ENCODE peak calls at places on chromosomes 3 and 15, in ten cellular contexts. O is ovary; W is heart left ventricle; H is right cardiac atrium; U is adrenal gland; V is OCI-LY7; L is effector memory CD4-positive, alpha-beta T cell; X is sigmoid colon; S is cardiac muscle cell; I is HCT116. M is an unnamed sample.

GRCh38 chr3:12194669-12195161 is 36.0 kb upstream of the TIMP4 start:
- DNase-seq in W (no peak), X (no peak), U (no peak), S (no peak), H (no peak), L (no peak), I (peak; percentile 86), O (no peak), V (peak; percentile 39), M (no peak)

GRCh38 chr15:24898715-24899278 is 56.0 kb upstream of the SNRPN start:
- DNase-seq in H (no peak), U (no peak), X (no peak), S (peak; percentile 7), I (no peak), W (no peak), L (no peak), O (no peak), V (no peak), M (no peak)

GRCh38 chr3:45148921-45149320 is 2.7 kb upstream of the CDCP1 start:
- DNase-seq in I (no peak), S (no peak), V (no peak), X (no peak), L (no peak), W (no peak), O (no peak), H (no peak), U (no peak), M (no peak)

GRCh38 chr3:129892857-129893615 is 475 bp downstream of the TMCC1 start:
- DNase-seq in H (peak; percentile 90), X (peak; percentile 79), U (no peak), W (peak; percentile 87), L (no peak), O (no peak), S (peak; percentile 83), V (peak; percentile 80), I (no peak), M (peak; percentile 92)

GRCh38 chr3:139309880-139310279 is 33.9 kb upstream of the MRPS22 start:
- DNase-seq in I (no peak), V (no peak), W (no peak), O (no peak), X (no peak), L (no peak), H (no peak), U (peak; percentile 59), S (no peak), M (no peak)

GRCh38 chr3:4743371-4743770 is 235.9 kb upstream of the BHLHE40 start:
- DNase-seq in W (no peak), I (no peak), X (no peak), L (no peak), U (no peak), H (no peak), V (no peak), O (no peak), S (no peak), M (no peak)

GRCh38 chr3:149936812-149937230 is 33.9 kb downstream of the PFN2 start:
- DNase-seq in U (peak; percentile 57), X (no peak), H (no peak), W (peak; percentile 58), V (peak; percentile 39), L (peak; percentile 1), S (peak; percentile 58), O (no peak), I (peak; percentile 31), M (no peak)

GRCh38 chr3:42852443-42852842 is 23.2 kb downstream of the CYP8B1 start:
- DNase-seq in U (peak; percentile 42), H (no peak), I (no peak), S (no peak), W (no peak), O (no peak), X (no peak), V (no peak), L (no peak), M (no peak)

GRCh38 chr3:195543642-195544536 is 764 bp upstream of the PPP1R2 start:
- DNase-seq in O (peak; percentile 61), S (no peak), V (no peak), X (no peak), U (no peak), L (no peak), W (no peak), I (no peak), H (peak; percentile 73), M (no peak)

GRCh38 chr3:195542261-195542660 is 864 bp downstream of the PPP1R2 start:
- DNase-seq in S (no peak), V (peak; percentile 75), I (no peak), U (no peak), L (no peak), W (no peak), O (no peak), H (no peak), X (no peak), M (no peak)

GRCh38 chr3:195546130-195546560 is 3.0 kb upstream of the PPP1R2 start:
- DNase-seq in O (peak; percentile 46), W (no peak), I (peak; percentile 86), X (peak; percentile 86), U (peak; percentile 96), L (peak; percentile 19), S (no peak), H (no peak), V (no peak), M (no peak)

GRCh38 chr3:195542691-195543641 is at the start of gene PPP1R2:
- DNase-seq in U (peak; percentile 95), O (peak; percentile 96), L (peak; percentile 89), S (peak; percentile 97), X (peak; percentile 96), W (peak; percentile 96), V (peak; percentile 95), I (peak; percentile 83), H (peak; percentile 97), M (peak; percentile 97)

GRCh38 chr3:195544634-195545033 is 1.5 kb upstream of the PPP1R2 start:
- DNase-seq in V (no peak), L (no peak), S (no peak), U (peak; percentile 6), W (no peak), O (peak; percentile 42), X (peak; percentile 70), I (no peak), H (peak; percentile 79), M (no peak)
- H3K4me1 ChIP-seq in V (peaks cover 43% of the 10 kb centered on the region), L (peaks cover 57% of the 10 kb centered on the region), S (peaks cover 18% of the 10 kb centered on the region), U (peaks cover 12% of the 10 kb centered on the region), W (peaks cover 52% of the 10 kb centered on the region), O (peaks cover 10% of the 10 kb centered on the region), X (peaks cover 56% of the 10 kb centered on the region), I (peaks cover 25% of the 10 kb centered on the region), H (peaks cover 7% of the 10 kb centered on the region), M (peaks cover 5% of the 10 kb centered on the region)

DNA sequence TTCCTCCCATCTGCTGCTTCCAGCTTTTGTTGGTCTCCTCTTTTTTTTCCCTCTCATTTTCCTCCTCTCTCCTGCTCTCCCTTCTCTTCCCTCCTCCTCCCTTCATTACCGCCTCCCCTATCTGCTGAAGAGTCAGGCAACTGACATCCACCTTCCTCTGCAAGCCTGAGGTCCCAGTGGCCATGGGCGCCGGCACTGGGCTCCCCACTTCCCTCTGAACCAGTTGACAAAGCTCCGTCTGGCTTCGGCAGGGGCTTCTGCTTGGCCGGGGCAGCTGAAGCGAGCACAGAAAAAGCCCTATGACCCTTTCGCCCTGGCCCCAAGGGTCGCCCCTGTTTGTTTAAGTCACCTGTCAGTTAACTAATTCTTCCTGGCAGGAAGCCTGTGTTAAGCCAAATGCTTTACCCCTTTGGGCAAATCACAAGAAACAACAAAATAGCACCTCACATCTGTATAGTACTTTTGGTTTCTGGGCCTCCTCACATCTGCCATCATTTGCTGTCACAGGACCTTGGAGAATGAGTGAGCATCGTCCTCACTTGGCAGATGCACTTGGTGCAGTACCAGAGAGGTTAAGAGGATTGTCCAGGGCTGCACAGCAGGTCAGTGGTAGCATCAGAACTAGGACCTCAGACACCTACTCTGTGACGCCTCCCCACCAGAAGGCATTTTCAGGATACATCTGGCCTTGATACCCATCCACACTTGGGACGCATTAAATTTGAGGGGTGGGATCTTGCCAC is 27.7 kb downstream of the ITGA11 start:
- DNase-seq in H (no peak), V (no peak), X (peak; percentile 37), O (peak; percentile 24), W (no peak), I (no peak), S (no peak), U (no peak), L (no peak), M (no peak)
- H3K27ac ChIP-seq in H (no peak overlapping the region), V (no peak overlapping the region), X (no peak overlapping the region), O (no peak overlapping the region), W (no peak overlapping the region), I (no peak overlapping the region), S (no peak overlapping the region), U (no peak overlapping the region), L (no peak overlapping the region), M (no peak overlapping the region)

GRCh38 chr3:157156844-157157635 is 2.9 kb downstream of the CCNL1 start:
- DNase-seq in S (no peak), I (no peak), O (no peak), V (no peak), X (no peak), H (no peak), U (no peak), L (no peak), W (no peak), M (no peak)
- H3K4me3 ChIP-seq in S (peak overlapping the region; percentile 93), I (no peak overlapping the region), O (no peak overlapping the region), V (peak overlapping the region; percentile 88), X (no peak overlapping the region), H (peak overlapping the region; percentile 95), U (no peak overlapping the region), L (peak overlapping the region; percentile 99), W (peak overlapping the region; percentile 90), M (peak overlapping the region; percentile 7)

GRCh38 chr3:127000792-127001191 is 17.9 kb downstream of the PLXNA1 start:
- DNase-seq in I (no peak), X (no peak), L (no peak), U (no peak), W (no peak), H (no peak), S (no peak), V (no peak), O (no peak), M (no peak)

GRCh38 chr3:126998320-126998719 is 15.4 kb downstream of the PLXNA1 start:
- DNase-seq in S (no peak), W (no peak), L (no peak), O (no peak), I (no peak), H (no peak), V (no peak), U (no peak), X (no peak), M (no peak)

GRCh38 chr3:126998728-126999127 is 15.8 kb downstream of the PLXNA1 start:
- DNase-seq in H (no peak), U (no peak), W (no peak), X (no peak), L (no peak), V (no peak), O (no peak), I (no peak), S (no peak), M (no peak)

GRCh38 chr3:127000128-127000527 is 17.2 kb downstream of the PLXNA1 start:
- DNase-seq in I (no peak), U (no peak), H (no peak), V (no peak), W (no peak), L (no peak), X (no peak), S (no peak), O (no peak), M (no peak)

DNA sequence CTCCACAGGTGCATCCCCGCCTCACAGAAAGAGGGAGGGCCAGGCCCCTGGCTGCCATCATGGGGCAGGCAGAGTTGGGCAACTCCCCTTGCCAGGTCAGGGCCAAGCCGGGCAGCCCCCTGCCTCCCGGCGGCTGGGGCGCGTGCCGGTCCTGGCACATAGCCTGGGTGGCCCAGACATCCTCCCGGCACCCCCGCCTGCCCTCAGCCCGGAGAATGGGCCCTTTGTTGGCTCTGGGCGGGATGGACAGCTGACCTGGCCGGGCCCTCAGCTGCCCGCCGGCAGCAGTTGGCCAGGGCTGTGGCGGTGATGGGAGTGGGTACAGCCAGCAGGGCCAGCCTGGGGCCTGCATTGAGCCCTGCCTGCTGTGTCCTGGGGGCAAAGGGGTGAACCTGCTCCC is 16.5 kb downstream of the PLXNA1 start:
- DNase-seq in V (no peak), I (no peak), X (no peak), U (no peak), O (no peak), W (no peak), H (no peak), L (no peak), S (no peak), M (no peak)
- H3K4me1 ChIP-seq in V (peaks cover 11% of the 10 kb centered on the region), I (no peaks in the 10 kb centered on the region), X (peaks cover 35% of the 10 kb centered on the region), U (no peaks in the 10 kb centered on the region), O (peaks cover 16% of the 10 kb centered on the region), W (peaks cover 48% of the 10 kb centered on the region), H (peaks cover 8% of the 10 kb centered on the region), L (no peaks in the 10 kb centered on the region), S (peaks cover 9% of the 10 kb centered on the region), M (peaks cover 44% of the 10 kb centered on the region)

M was measured in left lung.